ENCODE peak calls at places on chromosome 14, in four cellular contexts. One of them, this sample, is unnamed.

GRCh38 chr14:75604979-75605825 is 26.8 kb downstream of the FLVCR2 start:
- DNase-seq in A549: no peak
- DNase-seq in K562: no peak
- DNase-seq in H1: no peak
- DNase-seq in this sample: no peak

GRCh38 chr14:35973770-35974169 is 147.6 kb downstream of the BRMS1L start:
- DNase-seq in A549: no peak
- DNase-seq in K562: no peak
- DNase-seq in H1: no peak
- DNase-seq in this sample: no peak

GRCh38 chr14:87566986-87567385 is 426.0 kb downstream of the GALC start:
- DNase-seq in A549: no peak
- DNase-seq in K562: no peak
- DNase-seq in H1: no peak
- DNase-seq in this sample: no peak

GRCh38 chr14:21300892-21301291 is 21.0 kb downstream of the RPGRIP1 start:
- DNase-seq in A549: no peak
- DNase-seq in K562: peak; percentile 10
- DNase-seq in H1: peak; percentile 77
- DNase-seq in this sample: no peak

GRCh38 chr14:21987937-21988336 is 314.3 kb upstream of the OR4E1 start:
- DNase-seq in A549: peak; percentile 70
- DNase-seq in K562: peak; percentile 10
- DNase-seq in H1: no peak
- DNase-seq in this sample: peak; percentile 68

GRCh38 chr14:37974421-37974820 is 233.3 kb upstream of the SSTR1 start:
- DNase-seq in A549: no peak
- DNase-seq in K562: no peak
- DNase-seq in H1: no peak
- DNase-seq in this sample: no peak

GRCh38 chr14:22502007-22502406 is 87.0 kb downstream of the DAD1 start:
- DNase-seq in A549: no peak
- DNase-seq in K562: no peak
- DNase-seq in H1: no peak
- DNase-seq in this sample: no peak

GRCh38 chr14:35258420-35258819 is 33.8 kb upstream of the PSMA6 start:
- DNase-seq in A549: no peak
- DNase-seq in K562: peak; percentile 39
- DNase-seq in H1: no peak
- DNase-seq in this sample: no peak

GRCh38 chr14:95531473-95531872 is 3.4 kb upstream of the GLRX5 start:
- DNase-seq in A549: peak; percentile 29
- DNase-seq in K562: no peak
- DNase-seq in H1: no peak
- DNase-seq in this sample: no peak

GRCh38 chr14:50607181-50607580 is 47.2 kb downstream of the ATL1 start:
- DNase-seq in A549: no peak
- DNase-seq in K562: no peak
- DNase-seq in H1: no peak
- DNase-seq in this sample: no peak

GRCh38 chr14:104794641-104795467 is 694 bp downstream of the AKT1 start:
- DNase-seq in A549: no peak
- DNase-seq in K562: peak; percentile 66
- DNase-seq in H1: no peak
- DNase-seq in this sample: no peak

DNA sequence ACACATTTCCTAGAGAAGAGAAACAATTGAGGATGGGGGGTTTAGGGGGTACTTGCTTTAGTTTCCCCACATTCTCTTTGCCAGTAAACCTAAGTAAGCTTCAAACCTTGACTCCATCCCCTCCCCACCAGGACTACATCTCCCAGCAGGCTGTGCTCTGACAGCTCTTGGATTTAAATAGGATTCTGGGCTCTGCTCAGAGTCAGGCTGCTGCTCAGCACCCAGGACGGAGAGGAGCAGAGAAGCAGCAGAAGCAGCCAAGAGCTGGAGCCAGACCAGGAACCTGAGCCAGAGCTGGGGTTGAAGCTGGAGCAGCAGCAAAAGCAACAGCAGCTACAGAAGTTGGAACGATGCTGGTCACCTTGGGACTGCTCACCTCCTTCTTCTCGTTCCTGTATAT is 20.6 kb downstream of the RDH12 start:
- DNase-seq in A549: no peak
- DNase-seq in K562: no peak
- DNase-seq in H1: no peak
- DNase-seq in this sample: no peak
- TF ChIP-seq MAFK in A549: no peak
- TF ChIP-seq MAFK in K562: no peak
- TF ChIP-seq MAFK in H1: no peak
- TF ChIP-seq MAFK in this sample: no peak

DNA sequence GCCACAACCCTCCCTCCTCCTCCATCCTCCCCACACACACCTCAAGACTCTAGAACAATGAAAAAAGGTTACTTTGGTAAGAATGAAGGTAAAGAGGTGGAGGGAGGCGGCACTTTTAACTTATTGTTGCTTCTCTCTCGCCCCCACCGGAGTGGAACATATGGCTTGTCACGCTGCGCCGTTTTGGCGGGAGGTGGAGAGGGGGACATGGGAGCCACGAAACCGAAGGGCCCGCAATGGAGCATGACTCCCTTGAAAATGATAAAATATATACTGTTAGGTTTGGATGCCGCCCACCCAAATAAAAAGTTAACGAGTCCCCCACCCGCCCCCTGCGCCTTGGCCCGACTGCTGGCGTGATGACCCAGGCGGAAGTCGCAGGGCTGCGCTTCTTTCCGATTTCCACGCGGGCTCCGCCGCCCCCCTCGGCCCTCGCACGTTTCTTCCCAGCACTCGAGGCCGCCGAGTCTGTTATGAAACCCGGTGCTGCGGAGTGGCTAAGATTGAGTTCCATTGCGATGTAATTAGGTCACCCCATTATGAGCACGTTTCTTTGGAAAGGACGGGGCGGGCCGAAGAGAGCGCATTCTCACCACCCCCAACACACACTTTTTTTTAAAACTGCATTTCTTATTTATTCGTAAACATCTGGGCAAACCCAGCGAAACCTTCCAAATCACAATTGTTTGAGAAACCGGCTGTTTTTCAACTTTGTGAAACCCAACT is 1.4 kb upstream of the ZFP36L1 start:
- DNase-seq in A549: peak; percentile 86
- DNase-seq in K562: no peak
- DNase-seq in H1: peak; percentile 55
- DNase-seq in this sample: peak; percentile 74
- TF ChIP-seq RNF2 in A549: no peak
- TF ChIP-seq RNF2 in K562: peak; percentile 62
- TF ChIP-seq RNF2 in H1: no peak
- TF ChIP-seq RNF2 in this sample: no peak

GRCh38 chr14:72780771-72781170 is 113.1 kb downstream of the DPF3 start:
- DNase-seq in A549: no peak
- DNase-seq in K562: no peak
- DNase-seq in H1: peak; percentile 19
- DNase-seq in this sample: no peak

GRCh38 chr14:72783741-72784140 is 110.2 kb downstream of the DPF3 start:
- DNase-seq in A549: no peak
- DNase-seq in K562: no peak
- DNase-seq in H1: peak; percentile 26
- DNase-seq in this sample: no peak

GRCh38 chr14:72781476-72782181 is 112.3 kb downstream of the DPF3 start:
- DNase-seq in A549: peak; percentile 51
- DNase-seq in K562: no peak
- DNase-seq in H1: peak; percentile 20
- DNase-seq in this sample: peak; percentile 84

GRCh38 chr14:72782817-72783216 is 111.1 kb downstream of the DPF3 start:
- DNase-seq in A549: no peak
- DNase-seq in K562: no peak
- DNase-seq in H1: peak; percentile 8
- DNase-seq in this sample: no peak

GRCh38 chr14:72782182-72782508 is 111.8 kb downstream of the DPF3 start:
- DNase-seq in A549: no peak
- DNase-seq in K562: no peak
- DNase-seq in H1: no peak
- DNase-seq in this sample: no peak
- TF ChIP-seq MAFK in A549: no peak
- TF ChIP-seq MAFK in K562: no peak
- TF ChIP-seq MAFK in H1: no peak
- TF ChIP-seq MAFK in this sample: no peak

GRCh38 chr14:92591346-92591745 is 77.8 kb downstream of the RIN3 start:
- DNase-seq in A549: no peak
- DNase-seq in K562: no peak
- DNase-seq in H1: no peak
- DNase-seq in this sample: no peak

GRCh38 chr14:92586001-92586947 is 72.7 kb downstream of the RIN3 start:
- DNase-seq in A549: no peak
- DNase-seq in K562: no peak
- DNase-seq in H1: no peak
- DNase-seq in this sample: no peak

GRCh38 chr14:92590941-92591340 is 77.4 kb downstream of the RIN3 start:
- DNase-seq in A549: no peak
- DNase-seq in K562: no peak
- DNase-seq in H1: no peak
- DNase-seq in this sample: no peak

GRCh38 chr14:92586966-92587365 is 73.4 kb downstream of the RIN3 start:
- DNase-seq in A549: no peak
- DNase-seq in K562: no peak
- DNase-seq in H1: no peak
- DNase-seq in this sample: no peak

DNA sequence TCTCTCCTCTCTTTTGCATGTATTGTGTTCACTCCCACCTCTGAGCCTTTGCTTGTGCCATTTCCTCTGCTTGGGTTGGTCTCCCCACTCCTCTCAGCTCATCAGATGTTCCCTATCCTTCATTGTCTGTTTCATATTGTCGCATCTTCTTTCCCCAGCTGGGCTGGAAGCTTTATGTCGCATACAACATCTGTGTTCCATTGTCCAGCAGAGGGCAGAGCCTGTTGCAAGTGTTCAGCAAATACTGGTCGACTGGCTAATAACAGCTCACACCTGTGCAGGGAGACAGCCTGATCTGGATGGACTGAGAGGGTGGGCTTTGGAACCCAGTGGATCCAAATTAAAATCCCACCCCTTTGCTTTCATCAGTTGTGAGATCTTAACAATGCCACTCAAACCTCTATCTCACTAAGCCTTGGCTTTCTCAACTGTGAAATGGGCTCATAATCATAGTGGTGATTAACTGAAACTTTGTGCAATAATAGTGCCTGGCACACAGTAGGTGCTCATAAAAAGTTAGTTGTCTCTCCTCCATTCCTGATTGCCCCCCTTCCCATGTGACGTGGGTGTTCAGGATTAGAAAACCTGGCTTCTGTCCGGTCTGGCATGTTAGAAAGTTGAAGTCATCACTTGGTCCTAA is 75.8 kb downstream of the RIN3 start:
- DNase-seq in A549: peak; percentile 42
- DNase-seq in K562: no peak
- DNase-seq in H1: no peak
- DNase-seq in this sample: peak; percentile 34
- TF ChIP-seq RNF2 in A549: no peak
- TF ChIP-seq RNF2 in K562: no peak
- TF ChIP-seq RNF2 in H1: no peak
- TF ChIP-seq RNF2 in this sample: no peak

GRCh38 chr14:76829016-76829365 is 2.8 kb downstream of the LRRC74A start:
- DNase-seq in A549: no peak
- DNase-seq in K562: no peak
- DNase-seq in H1: no peak
- DNase-seq in this sample: no peak
- TF ChIP-seq MAFK in A549: no peak
- TF ChIP-seq MAFK in K562: no peak
- TF ChIP-seq MAFK in H1: no peak
- TF ChIP-seq MAFK in this sample: no peak

DNA sequence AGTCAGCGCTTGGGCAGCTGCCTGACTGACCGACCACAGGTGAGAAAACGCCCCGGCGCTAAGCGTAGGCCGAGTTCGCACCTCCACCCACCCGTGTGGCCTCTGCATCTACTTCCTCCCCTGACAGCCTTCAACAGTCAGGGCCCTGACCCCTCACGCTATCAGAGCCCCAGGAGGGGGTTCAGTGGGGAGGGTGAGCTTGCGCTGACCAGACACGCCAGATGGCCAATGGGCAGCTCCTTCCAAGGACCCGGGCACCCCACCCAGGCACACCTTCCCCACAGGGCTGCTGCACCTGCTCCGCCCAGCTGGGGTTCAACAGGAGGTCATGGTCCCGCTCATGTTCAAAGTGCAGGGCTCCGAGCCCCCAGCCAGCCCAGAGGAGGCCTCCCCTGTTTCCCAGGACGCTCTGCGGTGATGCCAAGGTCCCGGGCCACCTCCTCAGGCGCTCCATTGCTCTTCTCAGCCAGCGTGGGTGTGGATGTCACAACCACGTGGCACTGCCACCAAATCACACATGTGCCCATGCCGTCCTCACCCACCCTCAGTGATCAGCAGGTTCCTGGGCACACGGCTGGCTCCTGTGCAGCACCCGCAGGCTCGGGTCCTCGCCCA is 48.7 kb upstream of the BCL11B start:
- DNase-seq in A549: no peak
- DNase-seq in K562: no peak
- DNase-seq in H1: peak; percentile 47
- DNase-seq in this sample: no peak
- TF ChIP-seq RNF2 in A549: no peak
- TF ChIP-seq RNF2 in K562: no peak
- TF ChIP-seq RNF2 in H1: no peak
- TF ChIP-seq RNF2 in this sample: no peak

GRCh38 chr14:34012978-34013713 is 62.3 kb upstream of the EGLN3 start:
- DNase-seq in A549: no peak
- DNase-seq in K562: no peak
- DNase-seq in H1: no peak
- DNase-seq in this sample: no peak

GRCh38 chr14:34012369-34012768 is 61.5 kb upstream of the EGLN3 start:
- DNase-seq in A549: no peak
- DNase-seq in K562: no peak
- DNase-seq in H1: no peak
- DNase-seq in this sample: no peak

GRCh38 chr14:34013714-34014055 is 62.8 kb upstream of the EGLN3 start:
- DNase-seq in A549: no peak
- DNase-seq in K562: no peak
- DNase-seq in H1: no peak
- DNase-seq in this sample: no peak

GRCh38 chr14:34007902-34008301 is 57.0 kb upstream of the EGLN3 start:
- DNase-seq in A549: no peak
- DNase-seq in K562: no peak
- DNase-seq in H1: no peak
- DNase-seq in this sample: no peak

GRCh38 chr14:34009956-34010355 is 59.1 kb upstream of the EGLN3 start:
- DNase-seq in A549: no peak
- DNase-seq in K562: no peak
- DNase-seq in H1: no peak
- DNase-seq in this sample: no peak
- TF ChIP-seq MAFK in A549: no peak
- TF ChIP-seq MAFK in K562: no peak
- TF ChIP-seq MAFK in H1: no peak
- TF ChIP-seq MAFK in this sample: no peak

DNA sequence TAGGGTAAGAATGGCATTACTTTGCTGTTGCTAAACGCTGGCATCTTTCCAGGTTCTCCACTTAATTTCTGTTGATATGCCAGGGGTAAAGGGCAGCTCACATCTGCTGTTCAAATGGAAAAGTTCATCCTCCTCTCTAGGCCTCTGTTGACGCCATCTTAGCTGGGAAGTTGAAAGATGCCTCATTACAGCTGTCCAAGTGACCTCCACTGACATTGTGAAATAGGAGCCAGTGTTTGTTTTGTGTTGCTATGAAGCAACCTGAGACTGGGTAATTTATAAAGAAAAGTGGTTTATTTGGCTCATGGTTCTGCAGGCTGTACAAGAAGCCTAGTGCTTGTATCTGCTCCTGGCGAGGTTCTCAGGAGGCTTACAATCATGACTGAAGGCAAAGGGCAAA is 3.3 kb upstream of the ADAM21 start:
- DNase-seq in A549: peak; percentile 48
- DNase-seq in K562: no peak
- DNase-seq in H1: no peak
- DNase-seq in this sample: peak; percentile 88
- TF ChIP-seq RNF2 in A549: no peak
- TF ChIP-seq RNF2 in K562: no peak
- TF ChIP-seq RNF2 in H1: no peak
- TF ChIP-seq RNF2 in this sample: no peak

This sample was measured in HepG2.